ENCODE peak calls at places on chromosome 13, in ten cellular contexts. A is AG10803; W is CD8-positive, alpha-beta memory T cell; L is breast epithelium; J is stomach; H is spleen; N is endothelial cell of umbilical vein; G is GM23248; I is neural progenitor cell; Q is cardiac muscle cell. B is an unnamed sample.

GRCh38 chr13:35630551-35631275 is 154.2 kb upstream of the MAB21L1 start:
- DNase-seq in A (peak; percentile 79), W (no peak), L (no peak), J (no peak), H (no peak), N (peak; percentile 13), G (peak; percentile 88), I (peak; percentile 83), Q (peak; percentile 75), B (no peak)

GRCh38 chr13:51230473-51231105 is 8.4 kb downstream of the FAM124A start:
- DNase-seq in A (peak; percentile 32), W (no peak), L (peak; percentile 28), J (peak; percentile 72), H (no peak), N (peak; percentile 87), G (peak; percentile 58), I (no peak), Q (peak; percentile 38), B (no peak)

GRCh38 chr13:50149143-50149703 is 134.0 kb downstream of the KCNRG start:
- DNase-seq in A (no peak), W (no peak), L (no peak), J (no peak), H (no peak), N (no peak), G (no peak), I (no peak), Q (no peak), B (no peak)

GRCh38 chr13:46571189-46571901 is 18.4 kb downstream of the LRCH1 start:
- DNase-seq in A (peak; percentile 77), W (no peak), L (no peak), J (no peak), H (no peak), N (no peak), G (peak; percentile 62), I (no peak), Q (no peak), B (no peak)

GRCh38 chr13:21501709-21502108 is 42.6 kb upstream of the ZDHHC20 start:
- DNase-seq in A (no peak), W (no peak), L (no peak), J (no peak), H (no peak), N (no peak), G (no peak), I (peak; percentile 6), Q (no peak), B (no peak)

GRCh38 chr13:29664591-29664990 is 69.1 kb upstream of the SLC7A1 start:
- DNase-seq in A (no peak), W (no peak), L (no peak), J (no peak), H (no peak), N (no peak), G (no peak), I (no peak), Q (no peak), B (no peak)

GRCh38 chr13:63094717-63095116 is 1679.1 kb upstream of the PCDH20 start:
- DNase-seq in A (no peak), W (no peak), L (no peak), J (no peak), H (no peak), N (no peak), G (no peak), I (no peak), Q (no peak), B (no peak)

GRCh38 chr13:33931397-33931987 is 113.5 kb downstream of the RFC3 start:
- DNase-seq in A (peak; percentile 58), W (no peak), L (no peak), J (no peak), H (no peak), N (peak; percentile 39), G (peak; percentile 74), I (peak; percentile 73), Q (peak; percentile 75), B (no peak)

GRCh38 chr13:27500806-27501534 is 50.6 kb upstream of the MTIF3 start:
- DNase-seq in A (no peak), W (no peak), L (no peak), J (no peak), H (no peak), N (no peak), G (no peak), I (no peak), Q (peak; percentile 54), B (no peak)

GRCh38 chr13:28455580-28456194 is 39.2 kb downstream of the FLT1 start:
- DNase-seq in A (peak; percentile 23), W (no peak), L (no peak), J (no peak), H (no peak), N (no peak), G (no peak), I (no peak), Q (no peak), B (no peak)

GRCh38 chr13:47794963-47795362 is 206.1 kb downstream of the SUCLA2 start:
- DNase-seq in A (peak; percentile 6), W (no peak), L (no peak), J (no peak), H (no peak), N (no peak), G (peak; percentile 51), I (no peak), Q (no peak), B (no peak)

GRCh38 chr13:95180513-95181245 is 120.6 kb downstream of the ABCC4 start:
- DNase-seq in A (peak; percentile 9), W (no peak), L (no peak), J (no peak), H (no peak), N (no peak), G (no peak), I (no peak), Q (peak; percentile 49), B (peak; percentile 31)

GRCh38 chr13:33353210-33353609 is 67.7 kb upstream of the STARD13 start:
- DNase-seq in A (no peak), W (no peak), L (peak; percentile 48), J (no peak), H (peak; percentile 83), N (no peak), G (no peak), I (no peak), Q (no peak), B (peak; percentile 63)

GRCh38 chr13:50016421-50016820 is 1.2 kb downstream of the KCNRG start:
- DNase-seq in A (no peak), W (no peak), L (no peak), J (no peak), H (no peak), N (peak; percentile 47), G (no peak), I (no peak), Q (no peak), B (no peak)

GRCh38 chr13:104592127-104592526 is 1525.9 kb upstream of the SLC10A2 start:
- DNase-seq in A (no peak), W (no peak), L (no peak), J (no peak), H (no peak), N (peak; percentile 5), G (no peak), I (no peak), Q (no peak), B (no peak)

GRCh38 chr13:42873081-42873480 is 91.7 kb downstream of the FAM216B start:
- DNase-seq in A (peak; percentile 13), W (no peak), L (no peak), J (no peak), H (no peak), N (no peak), G (peak; percentile 22), I (no peak), Q (no peak), B (no peak)
- H3K4me3 ChIP-seq in A (no peak overlapping the region), W (no peak overlapping the region), L (no peak overlapping the region), J (no peak overlapping the region), H (no peak overlapping the region), N (no peak overlapping the region), G (no peak overlapping the region), I (no peak overlapping the region), Q (no peak overlapping the region), B (no peak overlapping the region)

GRCh38 chr13:73741742-73742141 is 392.5 kb downstream of the KLF12 start:
- DNase-seq in A (no peak), W (no peak), L (no peak), J (no peak), H (no peak), N (no peak), G (peak; percentile 8), I (no peak), Q (no peak), B (no peak)

GRCh38 chr13:73738626-73739025 is 395.6 kb downstream of the KLF12 start:
- DNase-seq in A (peak; percentile 41), W (no peak), L (no peak), J (no peak), H (no peak), N (no peak), G (no peak), I (no peak), Q (no peak), B (no peak)

GRCh38 chr13:73737214-73737613 is 397.0 kb downstream of the KLF12 start:
- DNase-seq in A (no peak), W (no peak), L (no peak), J (no peak), H (no peak), N (no peak), G (no peak), I (no peak), Q (no peak), B (no peak)

GRCh38 chr13:73741111-73741510 is 393.1 kb downstream of the KLF12 start:
- DNase-seq in A (peak; percentile 8), W (no peak), L (no peak), J (no peak), H (no peak), N (no peak), G (peak; percentile 67), I (no peak), Q (no peak), B (no peak)

DNA sequence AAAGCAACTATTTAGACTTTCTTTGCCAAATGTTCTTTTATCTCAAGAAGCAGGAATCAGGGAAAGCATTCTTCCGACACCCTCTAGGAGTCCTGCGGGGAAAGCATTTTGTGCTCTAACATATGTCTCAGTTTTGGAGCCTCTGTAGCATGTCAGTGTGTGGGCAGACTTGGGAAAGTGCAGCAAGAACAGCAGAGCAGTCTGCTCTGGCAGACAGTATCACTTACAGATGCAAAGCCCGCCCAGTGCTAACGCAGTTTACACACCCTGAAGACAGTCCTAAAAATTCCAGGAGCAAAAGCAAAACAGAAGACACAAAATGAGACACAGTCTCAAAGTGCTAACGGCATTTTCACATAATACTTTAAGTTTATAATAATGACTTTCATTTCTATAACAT is 393.5 kb downstream of the KLF12 start:
- DNase-seq in A (peak; percentile 79), W (no peak), L (no peak), J (no peak), H (no peak), N (no peak), G (peak; percentile 76), I (no peak), Q (no peak), B (no peak)
- H3K4me3 ChIP-seq in A (peak overlapping the region; percentile 46), W (no peak overlapping the region), L (peak overlapping the region; percentile 12), J (no peak overlapping the region), H (no peak overlapping the region), N (no peak overlapping the region), G (peak overlapping the region; percentile 64), I (no peak overlapping the region), Q (no peak overlapping the region), B (no peak overlapping the region)

GRCh38 chr13:75180805-75181455 is 301.0 kb downstream of the TBC1D4 start:
- DNase-seq in A (peak; percentile 43), W (no peak), L (no peak), J (no peak), H (no peak), N (peak; percentile 65), G (peak; percentile 43), I (no peak), Q (no peak), B (no peak)
- H3K4me3 ChIP-seq in A (no peak overlapping the region), W (no peak overlapping the region), L (no peak overlapping the region), J (no peak overlapping the region), H (no peak overlapping the region), N (no peak overlapping the region), G (no peak overlapping the region), I (no peak overlapping the region), Q (no peak overlapping the region), B (no peak overlapping the region)

GRCh38 chr13:42990147-42990990 is 1.7 kb downstream of the EPSTI1 start:
- DNase-seq in A (peak; percentile 56), W (no peak), L (no peak), J (no peak), H (no peak), N (no peak), G (peak; percentile 30), I (no peak), Q (peak; percentile 61), B (no peak)
- H3K4me3 ChIP-seq in A (peak overlapping the region; percentile 33), W (peak overlapping the region; percentile 61), L (no peak overlapping the region), J (peak overlapping the region; percentile 63), H (peak overlapping the region; percentile 64), N (no peak overlapping the region), G (no peak overlapping the region), I (no peak overlapping the region), Q (no peak overlapping the region), B (no peak overlapping the region)